ENCODE peak calls at places on chromosomes 6 and 20, in five cellular contexts. M is HepG2, P is hepatocyte, S is fibroblast of mammary gland, O is brain microvascular endothelial cell. T is an unnamed sample.

GRCh38 chr6:156777577-156777865 is 343 bp downstream of the ARID1B start:
- DNase-seq in M (no peak), P (no peak), S (no peak), O (no peak), T (no peak)

GRCh38 chr6:12295558-12296254 is 5.5 kb downstream of the EDN1 start:
- DNase-seq in M (no peak), P (no peak), S (no peak), O (no peak), T (no peak)

GRCh38 chr6:135423649-135424128 is 73.9 kb downstream of the AHI1 start:
- DNase-seq in M (peak; percentile 52), P (peak; percentile 53), S (peak; percentile 56), O (peak; percentile 61), T (peak; percentile 84)

GRCh38 chr20:24996449-24997195 is 4.1 kb upstream of the APMAP start:
- DNase-seq in M (no peak), P (no peak), S (no peak), O (no peak), T (no peak)

GRCh38 chr6:128655978-128656498 is 135.6 kb upstream of the PTPRK start:
- DNase-seq in M (no peak), P (no peak), S (peak; percentile 92), O (peak; percentile 95), T (no peak)

GRCh38 chr6:11381801-11382513 is 149.5 kb upstream of the NEDD9 start:
- DNase-seq in M (no peak), P (no peak), S (no peak), O (no peak), T (peak; percentile 75)

GRCh38 chr20:1392443-1392692 is 486 bp downstream of the FKBP1A start:
- DNase-seq in M (no peak), P (no peak), S (no peak), O (no peak), T (no peak)

GRCh38 chr6:17902953-17903352 is 84.5 kb downstream of the KIF13A start:
- DNase-seq in M (no peak), P (no peak), S (peak; percentile 49), O (no peak), T (no peak)

GRCh38 chr6:26493258-26493657 is 6.8 kb upstream of the BTN1A1 start:
- DNase-seq in M (peak; percentile 52), P (no peak), S (peak; percentile 53), O (no peak), T (no peak)

GRCh38 chr6:15392182-15392581 is 146.3 kb downstream of the JARID2 start:
- DNase-seq in M (no peak), P (no peak), S (no peak), O (no peak), T (no peak)

GRCh38 chr6:18148304-18149025 is 6.4 kb downstream of the TPMT start:
- DNase-seq in M (no peak), P (peak; percentile 67), S (peak; percentile 98), O (peak; percentile 81), T (no peak)

GRCh38 chr6:148396926-148397325 is 54.3 kb downstream of the SASH1 start:
- DNase-seq in M (no peak), P (no peak), S (no peak), O (no peak), T (no peak)

GRCh38 chr20:13006825-13007224 is 1.9 kb upstream of the SPTLC3 start:
- DNase-seq in M (no peak), P (no peak), S (peak; percentile 81), O (peak; percentile 43), T (no peak)

GRCh38 chr6:42268835-42269204 is 51.2 kb upstream of the MRPS10 start:
- DNase-seq in M (no peak), P (no peak), S (no peak), O (no peak), T (no peak)

GRCh38 chr6:121592955-121593665 is 157.7 kb downstream of the GJA1 start:
- DNase-seq in M (no peak), P (no peak), S (no peak), O (no peak), T (no peak)

GRCh38 chr20:57735831-57736737 is 26.3 kb upstream of the PMEPA1 start:
- DNase-seq in M (no peak), P (no peak), S (no peak), O (no peak), T (no peak)

GRCh38 chr20:53800883-53801604 is 207.4 kb upstream of the ZNF217 start:
- DNase-seq in M (peak; percentile 100), P (peak; percentile 70), S (no peak), O (no peak), T (no peak)

DNA sequence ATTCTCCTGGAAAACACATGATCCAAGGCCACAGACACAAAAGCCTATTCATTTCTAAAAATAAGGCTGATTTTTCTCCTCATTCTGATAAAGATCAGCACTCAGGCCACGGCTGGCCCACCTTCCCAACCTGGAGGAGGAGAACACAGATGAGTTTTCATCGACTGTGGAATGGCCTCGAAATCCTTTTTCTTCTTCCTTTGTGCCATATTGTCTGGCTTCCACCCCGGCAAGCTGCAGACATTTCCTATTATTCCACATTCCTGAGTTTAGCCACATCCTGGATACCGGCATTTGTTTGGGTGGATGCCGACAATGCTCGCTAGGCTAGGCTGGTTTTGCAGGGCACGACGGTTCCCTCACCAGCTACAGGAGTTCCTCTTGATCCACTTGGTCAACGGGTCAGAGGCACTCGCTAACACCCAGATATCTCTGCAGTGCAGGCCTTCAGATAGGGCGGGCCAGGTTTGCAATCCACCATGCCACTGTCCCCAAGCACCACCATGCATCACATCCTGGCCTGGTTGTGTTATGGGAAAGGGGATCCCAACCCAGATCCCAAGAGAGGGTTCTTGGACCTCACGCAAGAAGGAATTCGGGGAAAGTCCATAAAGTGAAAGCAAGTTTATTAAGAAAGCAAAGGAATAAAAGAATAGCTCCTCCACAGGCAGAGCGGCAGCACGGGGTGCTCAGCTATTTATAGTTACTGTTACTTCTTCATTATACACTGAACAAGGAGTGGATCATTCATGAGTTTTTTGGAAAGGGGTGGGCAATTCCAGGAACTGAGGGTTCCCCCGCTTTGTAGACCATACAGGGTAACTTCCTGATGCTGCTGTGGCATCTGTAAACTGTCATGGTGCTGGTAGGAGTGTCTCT is 4.2 kb upstream of the CTSZ start:
- DNase-seq in M (peak; percentile 78), P (no peak), S (peak; percentile 58), O (peak; percentile 93), T (no peak)
- H3K4me3 ChIP-seq in M (no peak overlapping the region), P (no peak overlapping the region), S (no peak overlapping the region), O (no peak overlapping the region), T (no peak overlapping the region)

GRCh38 chr6:136673571-136673970 is 118.7 kb downstream of the MAP3K5 start:
- DNase-seq in M (no peak), P (no peak), S (no peak), O (no peak), T (no peak)

GRCh38 chr6:136672144-136672543 is 120.1 kb downstream of the MAP3K5 start:
- DNase-seq in M (no peak), P (no peak), S (no peak), O (no peak), T (no peak)

GRCh38 chr6:136668571-136668970 is 118.3 kb upstream of the MAP7 start:
- DNase-seq in M (no peak), P (no peak), S (no peak), O (peak; percentile 52), T (no peak)

GRCh38 chr6:136666041-136666440 is 115.8 kb upstream of the MAP7 start:
- DNase-seq in M (no peak), P (no peak), S (no peak), O (no peak), T (no peak)

GRCh38 chr6:136669299-136669699 is 119.1 kb upstream of the MAP7 start:
- DNase-seq in M (peak; percentile 19), P (peak; percentile 6), S (peak; percentile 97), O (peak; percentile 88), T (no peak)
- H3K4me3 ChIP-seq in M (no peak overlapping the region), P (no peak overlapping the region), S (no peak overlapping the region), O (no peak overlapping the region), T (no peak overlapping the region)

DNA sequence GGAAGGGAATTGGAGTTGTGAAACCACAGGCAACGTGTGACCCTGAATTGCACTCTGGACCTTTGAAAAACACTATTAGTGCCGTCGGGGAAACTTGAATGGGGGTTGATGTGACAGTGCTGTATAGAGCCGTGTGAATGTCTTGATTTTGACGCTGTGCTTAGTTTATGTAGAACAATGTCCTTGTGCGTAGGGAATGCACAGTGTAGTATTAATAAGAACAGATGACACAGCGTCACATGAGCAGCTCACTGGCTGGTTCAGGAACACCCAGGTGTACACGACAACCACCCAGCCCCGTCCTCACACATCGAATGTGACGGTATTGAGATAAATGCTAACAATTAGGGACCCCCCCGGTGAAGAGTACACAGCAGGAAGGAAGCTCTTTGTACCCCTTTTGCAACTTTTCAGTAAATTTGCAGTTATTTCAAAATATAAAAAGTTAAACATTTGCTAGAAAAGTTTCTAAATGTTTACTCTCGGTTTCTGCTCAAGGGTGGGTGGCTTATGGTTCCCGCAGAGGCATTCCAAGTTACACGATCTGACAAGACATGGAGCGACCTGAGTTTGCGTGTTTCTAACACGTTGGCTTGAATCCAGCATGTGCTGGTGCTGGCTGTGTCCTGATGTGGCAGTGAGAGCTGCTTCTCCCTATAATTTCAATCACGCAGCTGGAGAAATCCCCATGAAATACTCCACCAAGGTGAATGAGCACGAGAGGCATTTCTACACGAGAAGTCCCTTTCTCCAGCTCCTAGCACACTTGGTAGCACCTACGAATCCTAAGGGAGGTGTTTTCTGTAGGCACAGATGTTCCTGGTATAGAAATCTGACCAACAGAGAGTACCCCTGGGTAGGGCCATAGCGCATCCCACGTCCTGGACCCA is 208.0 kb upstream of the EXOC2 start:
- DNase-seq in M (peak; percentile 85), P (peak; percentile 22), S (no peak), O (no peak), T (no peak)
- H3K4me3 ChIP-seq in M (peak overlapping the region; percentile 19), P (no peak overlapping the region), S (no peak overlapping the region), O (no peak overlapping the region), T (no peak overlapping the region)

GRCh38 chr20:19737025-19737424 is 21.0 kb upstream of the RIN2 start:
- DNase-seq in M (peak; percentile 33), P (peak; percentile 65), S (peak; percentile 86), O (peak; percentile 32), T (no peak)
- H3K4me3 ChIP-seq in M (no peak overlapping the region), P (no peak overlapping the region), S (no peak overlapping the region), O (no peak overlapping the region), T (no peak overlapping the region)

GRCh38 chr20:278607-279571 is 11.7 kb downstream of the C20orf96 start:
- DNase-seq in M (no peak), P (no peak), S (no peak), O (no peak), T (no peak)
- H3K4me3 ChIP-seq in M (no peak overlapping the region), P (no peak overlapping the region), S (no peak overlapping the region), O (peak overlapping the region; percentile 22), T (no peak overlapping the region)